ENCODE peak calls at places on chromosomes 6 and 20, in six cellular contexts. One of them, this sample, is unnamed.

GRCh38 chr20:48843125-48843806 is 15.5 kb upstream of the PREX1 start:
- DNase-seq in stimulated activated CD4-positive, alpha-beta T cell treated with anti-CD3 and anti-CD28 coated beads, Interleukin-12 subunit alpha, Interleukin-12 subunit beta, amount 100 ng/mL, for 48 hours: no peak
- DNase-seq in amniotic stem cell: no peak
- DNase-seq in NCI-H2081: no peak
- DNase-seq in fibroblast of mammary gland: peak; percentile 25
- DNase-seq in WTC11: no peak
- DNase-seq in this sample: no peak

GRCh38 chr20:51365670-51366069 is 176.8 kb downstream of the NFATC2 start:
- DNase-seq in NCI-H2081: no peak
- DNase-seq in WTC11: no peak
- DNase-seq in stimulated activated CD4-positive, alpha-beta T cell treated with anti-CD3 and anti-CD28 coated beads, Interleukin-12 subunit alpha, Interleukin-12 subunit beta, amount 100 ng/mL, for 48 hours: no peak
- DNase-seq in amniotic stem cell: peak; percentile 53
- DNase-seq in fibroblast of mammary gland: peak; percentile 93
- DNase-seq in this sample: peak; percentile 74

GRCh38 chr6:156725712-156726111 is 51.5 kb upstream of the ARID1B start:
- DNase-seq in WTC11: no peak
- DNase-seq in fibroblast of mammary gland: no peak
- DNase-seq in NCI-H2081: no peak
- DNase-seq in stimulated activated CD4-positive, alpha-beta T cell treated with anti-CD3 and anti-CD28 coated beads, Interleukin-12 subunit alpha, Interleukin-12 subunit beta, amount 100 ng/mL, for 48 hours: no peak
- DNase-seq in amniotic stem cell: no peak
- DNase-seq in this sample: no peak

GRCh38 chr6:146819596-146820320 is 221.0 kb downstream of the ADGB start:
- DNase-seq in WTC11: no peak
- DNase-seq in fibroblast of mammary gland: peak; percentile 43
- DNase-seq in NCI-H2081: no peak
- DNase-seq in amniotic stem cell: no peak
- DNase-seq in stimulated activated CD4-positive, alpha-beta T cell treated with anti-CD3 and anti-CD28 coated beads, Interleukin-12 subunit alpha, Interleukin-12 subunit beta, amount 100 ng/mL, for 48 hours: no peak
- DNase-seq in this sample: peak; percentile 75

GRCh38 chr20:51335329-51335841 is 207.1 kb downstream of the NFATC2 start:
- DNase-seq in stimulated activated CD4-positive, alpha-beta T cell treated with anti-CD3 and anti-CD28 coated beads, Interleukin-12 subunit alpha, Interleukin-12 subunit beta, amount 100 ng/mL, for 48 hours: peak; percentile 26
- DNase-seq in NCI-H2081: no peak
- DNase-seq in fibroblast of mammary gland: peak; percentile 100
- DNase-seq in amniotic stem cell: peak; percentile 94
- DNase-seq in WTC11: no peak
- DNase-seq in this sample: peak; percentile 95

GRCh38 chr20:61192254-61192950 is 59.7 kb upstream of the CDH4 start:
- DNase-seq in amniotic stem cell: no peak
- DNase-seq in NCI-H2081: no peak
- DNase-seq in fibroblast of mammary gland: no peak
- DNase-seq in WTC11: no peak
- DNase-seq in stimulated activated CD4-positive, alpha-beta T cell treated with anti-CD3 and anti-CD28 coated beads, Interleukin-12 subunit alpha, Interleukin-12 subunit beta, amount 100 ng/mL, for 48 hours: no peak
- DNase-seq in this sample: no peak

GRCh38 chr20:1212607-1213396 is 9.5 kb downstream of the C20orf202 start:
- DNase-seq in NCI-H2081: peak; percentile 58
- DNase-seq in WTC11: peak; percentile 80
- DNase-seq in stimulated activated CD4-positive, alpha-beta T cell treated with anti-CD3 and anti-CD28 coated beads, Interleukin-12 subunit alpha, Interleukin-12 subunit beta, amount 100 ng/mL, for 48 hours: peak; percentile 59
- DNase-seq in amniotic stem cell: peak; percentile 54
- DNase-seq in fibroblast of mammary gland: peak; percentile 77
- DNase-seq in this sample: peak; percentile 79

GRCh38 chr6:169302716-169303115 is 49.1 kb upstream of the THBS2 start:
- DNase-seq in WTC11: no peak
- DNase-seq in fibroblast of mammary gland: no peak
- DNase-seq in NCI-H2081: no peak
- DNase-seq in amniotic stem cell: no peak
- DNase-seq in stimulated activated CD4-positive, alpha-beta T cell treated with anti-CD3 and anti-CD28 coated beads, Interleukin-12 subunit alpha, Interleukin-12 subunit beta, amount 100 ng/mL, for 48 hours: no peak
- DNase-seq in this sample: no peak

GRCh38 chr6:32222333-32223230 is 1.3 kb downstream of the NOTCH4 start:
- DNase-seq in stimulated activated CD4-positive, alpha-beta T cell treated with anti-CD3 and anti-CD28 coated beads, Interleukin-12 subunit alpha, Interleukin-12 subunit beta, amount 100 ng/mL, for 48 hours: no peak
- DNase-seq in fibroblast of mammary gland: no peak
- DNase-seq in amniotic stem cell: no peak
- DNase-seq in WTC11: no peak
- DNase-seq in NCI-H2081: no peak
- DNase-seq in this sample: no peak

GRCh38 chr20:51004781-51005180 is 18.1 kb downstream of the KCNG1 start:
- DNase-seq in fibroblast of mammary gland: no peak
- DNase-seq in NCI-H2081: no peak
- DNase-seq in amniotic stem cell: no peak
- DNase-seq in WTC11: no peak
- DNase-seq in stimulated activated CD4-positive, alpha-beta T cell treated with anti-CD3 and anti-CD28 coated beads, Interleukin-12 subunit alpha, Interleukin-12 subunit beta, amount 100 ng/mL, for 48 hours: no peak
- DNase-seq in this sample: no peak

GRCh38 chr20:2254333-2254732 is 41.5 kb upstream of the TGM3 start:
- DNase-seq in WTC11: no peak
- DNase-seq in NCI-H2081: no peak
- DNase-seq in stimulated activated CD4-positive, alpha-beta T cell treated with anti-CD3 and anti-CD28 coated beads, Interleukin-12 subunit alpha, Interleukin-12 subunit beta, amount 100 ng/mL, for 48 hours: no peak
- DNase-seq in amniotic stem cell: no peak
- DNase-seq in fibroblast of mammary gland: peak; percentile 28
- DNase-seq in this sample: no peak

GRCh38 chr20:11261533-11262000 is 587.8 kb upstream of the JAG1 start:
- DNase-seq in NCI-H2081: no peak
- DNase-seq in stimulated activated CD4-positive, alpha-beta T cell treated with anti-CD3 and anti-CD28 coated beads, Interleukin-12 subunit alpha, Interleukin-12 subunit beta, amount 100 ng/mL, for 48 hours: no peak
- DNase-seq in WTC11: no peak
- DNase-seq in amniotic stem cell: peak; percentile 1
- DNase-seq in fibroblast of mammary gland: peak; percentile 96
- DNase-seq in this sample: peak; percentile 71